ENCODE peak calls at places on chromosomes 2 and 18, in five cellular contexts. O is HepG2, E is IMR-90, K is thyroid gland, Z is prostate gland. A is an unnamed sample.

GRCh38 chr2:10239561-10239967 is 63.1 kb upstream of the HPCAL1 start:
- DNase-seq in O (no peak), E (no peak), K (no peak), Z (no peak), A (no peak)

GRCh38 chr2:11239718-11240462 is 84.6 kb downstream of the SLC66A3 start:
- DNase-seq in O (peak; percentile 70), E (peak; percentile 25), K (no peak), Z (no peak), A (no peak)

GRCh38 chr18:63197246-63197791 is 122.2 kb downstream of the BCL2 start:
- DNase-seq in O (no peak), E (no peak), K (no peak), Z (no peak), A (no peak)

GRCh38 chr2:47569658-47570398 is 166.9 kb downstream of the MSH2 start:
- DNase-seq in O (no peak), E (peak; percentile 6), K (no peak), Z (no peak), A (no peak)

GRCh38 chr18:37637451-37637850 is 71.9 kb upstream of the CELF4 start:
- DNase-seq in O (no peak), E (no peak), K (no peak), Z (no peak), A (no peak)

GRCh38 chr18:24630346-24630880 is 170.0 kb downstream of the HRH4 start:
- DNase-seq in O (no peak), E (no peak), K (no peak), Z (no peak), A (no peak)

GRCh38 chr18:11972371-11973174 is 8.7 kb upstream of the IMPA2 start:
- DNase-seq in O (no peak), E (no peak), K (no peak), Z (no peak), A (no peak)

GRCh38 chr2:215660687-215661086 is 224.8 kb upstream of the FN1 start:
- DNase-seq in O (no peak), E (peak; percentile 98), K (peak; percentile 7), Z (no peak), A (no peak)

GRCh38 chr2:45851576-45852304 is 200.3 kb downstream of the PRKCE start:
- DNase-seq in O (no peak), E (peak; percentile 74), K (peak; percentile 77), Z (peak; percentile 11), A (peak; percentile 13)

GRCh38 chr2:237045449-237045848 is 40.2 kb upstream of the COPS8 start:
- DNase-seq in O (no peak), E (no peak), K (no peak), Z (no peak), A (no peak)

GRCh38 chr18:3048121-3048520 is 35.2 kb upstream of the LPIN2 start:
- DNase-seq in O (no peak), E (no peak), K (no peak), Z (no peak), A (no peak)

GRCh38 chr18:42649636-42650035 is 465.8 kb downstream of the RIT2 start:
- DNase-seq in O (no peak), E (no peak), K (no peak), Z (no peak), A (no peak)

DNA sequence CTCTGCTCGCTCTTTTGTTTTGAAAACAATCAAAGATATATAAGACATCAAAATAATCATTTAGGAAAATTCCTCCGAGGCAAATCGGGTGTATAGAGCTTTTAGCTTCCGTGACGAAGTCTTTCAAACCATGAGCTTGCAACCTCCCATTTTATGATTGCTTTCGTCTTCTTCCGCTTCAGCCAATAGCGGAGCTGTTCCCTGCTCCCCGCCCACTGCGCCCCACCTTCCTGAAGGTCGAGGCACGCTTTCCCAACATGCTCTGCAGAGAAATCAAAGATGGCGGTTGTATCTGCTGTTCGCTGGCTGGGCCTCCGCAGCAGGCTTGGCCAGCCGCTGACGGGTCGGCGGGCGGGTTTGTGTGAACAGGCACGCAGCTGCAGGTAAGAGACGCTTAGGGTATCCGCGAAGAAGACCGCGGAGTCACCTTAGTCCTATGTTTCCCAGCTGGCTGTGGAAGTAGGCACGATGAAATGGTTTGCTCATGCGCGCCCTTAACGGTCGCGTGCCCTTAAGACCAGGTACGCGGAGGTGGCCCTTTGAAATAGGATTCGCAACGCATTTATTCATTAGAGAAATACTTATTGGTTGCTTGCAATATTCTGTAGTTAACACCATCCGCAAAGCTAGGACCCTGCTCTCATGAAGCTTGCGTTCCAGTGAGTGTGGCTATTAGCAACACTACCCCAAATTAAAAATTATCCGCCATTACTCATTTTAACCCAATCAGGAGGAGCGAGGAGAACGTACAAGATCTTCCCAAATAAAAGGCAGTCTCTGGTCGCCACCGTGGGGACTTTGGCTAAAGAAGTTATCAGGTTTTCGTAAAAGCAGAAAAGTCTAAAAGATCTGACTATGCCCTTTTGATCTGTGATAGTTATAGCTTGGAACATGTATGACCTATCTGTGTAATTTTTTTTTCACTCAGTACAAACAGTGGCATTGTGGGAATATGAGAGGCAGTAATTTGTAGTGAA is at the start of gene PTCD3:
- DNase-seq in O (peak; percentile 96), E (peak; percentile 95), K (peak; percentile 96), Z (peak; percentile 94), A (peak; percentile 93)
- TF ChIP-seq POLR2A in O (peak; percentile 94), E (peak; percentile 90), K (no peak), Z (peak; percentile 62), A (peak; percentile 74)

GRCh38 chr2:54456526-54457325 is 599 bp downstream of the SPTBN1 start:
- DNase-seq in O (peak; percentile 19), E (peak; percentile 19), K (peak; percentile 34), Z (no peak), A (no peak)
- TF ChIP-seq CTCF in O (no peak), E (no peak), K (no peak), Z (no peak), A (no peak)

GRCh38 chr2:85615413-85615728 is 615 bp upstream of the USP39 start:
- DNase-seq in O (no peak), E (no peak), K (no peak), Z (no peak), A (no peak)

GRCh38 chr2:85613717-85614515 is 2.0 kb upstream of the C2orf68 start:
- DNase-seq in O (no peak), E (no peak), K (no peak), Z (no peak), A (peak; percentile 71)

GRCh38 chr2:85607268-85608215 is 4.3 kb downstream of the C2orf68 start:
- DNase-seq in O (peak; percentile 37), E (no peak), K (no peak), Z (peak; percentile 46), A (no peak)

GRCh38 chr2:85611217-85611704 is 605 bp downstream of the C2orf68 start:
- DNase-seq in O (no peak), E (no peak), K (no peak), Z (no peak), A (no peak)

DNA sequence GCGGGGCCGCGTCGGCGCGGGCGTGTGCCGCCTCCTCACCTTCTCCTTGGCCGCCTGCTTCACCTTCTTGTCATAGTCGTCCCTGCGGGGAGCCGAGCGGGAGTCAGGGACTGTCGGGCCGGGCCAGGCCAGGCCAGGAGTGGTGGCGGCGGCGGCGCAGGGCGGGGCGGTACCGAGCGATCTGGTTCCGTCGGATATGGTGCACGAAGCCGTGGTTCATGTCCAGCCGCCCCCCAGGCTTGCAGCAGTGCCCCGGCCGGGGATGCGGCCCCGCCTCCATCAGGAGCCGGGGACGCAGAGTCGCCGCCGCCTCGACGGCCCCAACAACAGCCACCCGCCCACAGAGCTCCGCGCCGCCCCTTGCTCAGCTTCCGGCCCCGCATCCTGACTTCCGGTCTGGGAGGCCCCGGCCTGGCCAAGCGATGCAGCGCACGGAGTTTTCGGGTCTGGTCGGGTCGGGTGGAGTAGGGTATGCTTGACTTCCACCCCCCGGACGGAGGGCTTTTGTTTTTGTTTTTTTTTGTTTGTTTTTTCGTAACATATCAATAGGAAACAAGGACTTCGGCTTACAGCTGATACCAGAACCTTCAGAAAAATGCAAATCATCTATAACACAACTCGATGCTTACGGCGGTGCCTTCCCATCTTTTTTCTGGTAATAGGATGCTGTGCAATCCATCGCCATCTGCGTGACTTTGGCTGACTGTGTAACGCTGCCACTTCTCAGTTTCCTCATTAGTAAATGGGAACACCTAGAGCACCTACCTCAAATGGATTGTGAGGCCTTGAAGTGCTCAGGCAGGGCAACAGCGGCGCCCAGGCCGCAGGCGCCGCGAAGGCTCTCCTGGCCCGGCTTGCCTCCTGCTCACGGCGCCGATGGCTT is at the start of gene C2orf68:
- DNase-seq in O (peak; percentile 86), E (peak; percentile 79), K (peak; percentile 93), Z (peak; percentile 86), A (peak; percentile 91)
- TF ChIP-seq POLR2A in O (peak; percentile 90), E (peak; percentile 84), K (no peak), Z (peak; percentile 68), A (peak; percentile 86)

GRCh38 chr2:78993518-78994148 is 31.9 kb upstream of the REG3G start:
- DNase-seq in O (no peak), E (no peak), K (no peak), Z (no peak), A (no peak)
- TF ChIP-seq CTCF in O (no peak), E (no peak), K (no peak), Z (no peak), A (no peak)

DNA sequence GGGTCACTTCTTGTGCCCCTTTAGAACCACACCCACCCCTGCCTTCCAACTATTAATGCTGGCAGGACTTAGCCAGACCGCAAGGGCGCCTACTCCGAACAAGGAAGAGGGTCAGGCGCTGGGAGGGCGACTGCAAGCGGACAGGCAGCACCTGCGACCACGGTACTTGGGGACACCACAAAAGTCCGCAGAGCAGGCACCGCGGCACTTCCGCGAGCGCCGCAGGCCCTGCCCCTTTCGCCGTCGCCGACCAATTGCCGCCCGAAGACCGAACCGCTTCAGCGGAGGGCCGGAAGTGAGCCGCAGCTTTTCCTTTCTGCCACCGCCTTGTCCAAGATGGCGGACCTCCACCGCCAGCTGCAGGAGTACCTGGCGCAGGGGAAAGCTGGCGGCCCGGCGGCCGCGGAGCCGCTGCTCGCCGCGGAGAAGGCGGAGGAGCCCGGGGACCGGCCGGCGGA is at the start of gene SFT2D3:
- DNase-seq in O (peak; percentile 91), E (peak; percentile 89), K (peak; percentile 93), Z (peak; percentile 91), A (peak; percentile 90)
- TF ChIP-seq POLR2A in O (no peak), E (peak; percentile 93), K (peak; percentile 78), Z (peak; percentile 79), A (peak; percentile 87)

GRCh38 chr18:70781860-70782453 is 493.1 kb downstream of the SOCS6 start:
- DNase-seq in O (peak; percentile 27), E (peak; percentile 1), K (peak; percentile 12), Z (no peak), A (no peak)
- TF ChIP-seq CTCF in O (peak; percentile 82), E (peak; percentile 41), K (no peak), Z (no peak), A (peak; percentile 25)

DNA sequence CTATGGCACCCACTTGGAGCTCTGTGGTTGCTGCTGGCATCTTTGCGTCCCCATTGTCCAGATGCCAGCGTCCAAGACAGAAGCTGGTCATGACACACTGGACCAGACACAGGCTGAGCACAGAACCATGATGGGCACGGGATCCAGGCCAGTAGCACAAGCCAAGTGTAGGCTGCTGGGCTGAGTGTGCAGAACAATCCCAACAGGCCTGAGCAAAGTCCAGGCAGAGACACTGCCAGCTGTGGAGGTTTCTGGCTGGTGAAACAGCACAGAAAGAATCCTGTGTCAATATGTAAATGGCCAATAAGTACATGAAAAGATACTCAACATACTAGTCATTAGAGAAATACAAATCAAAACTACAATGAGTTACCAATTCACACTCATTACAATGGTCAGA is 705.4 kb downstream of the METTL4 start:
- DNase-seq in O (no peak), E (no peak), K (no peak), Z (no peak), A (no peak)
- TF ChIP-seq POLR2A in O (no peak), E (no peak), K (no peak), Z (no peak), A (no peak)

GRCh38 chr2:173400760-173401159 is 46.1 kb downstream of the CDCA7 start:
- DNase-seq in O (peak; percentile 31), E (no peak), K (no peak), Z (no peak), A (no peak)
- TF ChIP-seq CTCF in O (peak; percentile 41), E (no peak), K (no peak), Z (no peak), A (no peak)

A was measured in gastrocnemius medialis.